ENCODE peak calls at places on chromosomes 1 and 21, in four cellular contexts. One of them, this sample, is unnamed.

GRCh38 chr21:45515241-45516061 is 26.8 kb downstream of the SLC19A1 start:
- ATAC-seq in upper lobe of right lung: no peak
- ATAC-seq in activated naive CD4-positive, alpha-beta T cell treated with anti-CD3 and anti-CD28 coated beads, Interleukin-2, amount 50 U/mL, for 72 hours: no peak
- ATAC-seq in activated naive CD8-positive, alpha-beta T cell treated with anti-CD3 and anti-CD28 coated beads, Interleukin-2, amount 50 U/mL, for 24 hours: no peak
- ATAC-seq in this sample: no peak

GRCh38 chr1:209483691-209484090 is 99.8 kb upstream of the CAMK1G start:
- ATAC-seq in upper lobe of right lung: no peak
- ATAC-seq in activated naive CD4-positive, alpha-beta T cell treated with anti-CD3 and anti-CD28 coated beads, Interleukin-2, amount 50 U/mL, for 72 hours: no peak
- ATAC-seq in activated naive CD8-positive, alpha-beta T cell treated with anti-CD3 and anti-CD28 coated beads, Interleukin-2, amount 50 U/mL, for 24 hours: no peak
- ATAC-seq in this sample: no peak

GRCh38 chr21:27807596-27807995 is 840.7 kb upstream of the ADAMTS5 start:
- ATAC-seq in upper lobe of right lung: no peak
- ATAC-seq in activated naive CD4-positive, alpha-beta T cell treated with anti-CD3 and anti-CD28 coated beads, Interleukin-2, amount 50 U/mL, for 72 hours: no peak
- ATAC-seq in activated naive CD8-positive, alpha-beta T cell treated with anti-CD3 and anti-CD28 coated beads, Interleukin-2, amount 50 U/mL, for 24 hours: no peak
- ATAC-seq in this sample: no peak

GRCh38 chr1:86875722-86876121 is 38.2 kb downstream of the SELENOF start:
- ATAC-seq in upper lobe of right lung: no peak
- ATAC-seq in activated naive CD4-positive, alpha-beta T cell treated with anti-CD3 and anti-CD28 coated beads, Interleukin-2, amount 50 U/mL, for 72 hours: no peak
- ATAC-seq in activated naive CD8-positive, alpha-beta T cell treated with anti-CD3 and anti-CD28 coated beads, Interleukin-2, amount 50 U/mL, for 24 hours: no peak
- ATAC-seq in this sample: no peak

GRCh38 chr1:43143441-43143888 is 28.6 kb downstream of the EBNA1BP2 start:
- ATAC-seq in upper lobe of right lung: no peak
- ATAC-seq in activated naive CD4-positive, alpha-beta T cell treated with anti-CD3 and anti-CD28 coated beads, Interleukin-2, amount 50 U/mL, for 72 hours: no peak
- ATAC-seq in activated naive CD8-positive, alpha-beta T cell treated with anti-CD3 and anti-CD28 coated beads, Interleukin-2, amount 50 U/mL, for 24 hours: no peak
- ATAC-seq in this sample: no peak

GRCh38 chr1:201061049-201061448 is 37.5 kb upstream of the KIF21B start:
- ATAC-seq in upper lobe of right lung: no peak
- ATAC-seq in activated naive CD4-positive, alpha-beta T cell treated with anti-CD3 and anti-CD28 coated beads, Interleukin-2, amount 50 U/mL, for 72 hours: no peak
- ATAC-seq in activated naive CD8-positive, alpha-beta T cell treated with anti-CD3 and anti-CD28 coated beads, Interleukin-2, amount 50 U/mL, for 24 hours: no peak
- ATAC-seq in this sample: no peak

GRCh38 chr1:17930635-17931034 is 175.5 kb downstream of the ACTL8 start:
- ATAC-seq in upper lobe of right lung: no peak
- ATAC-seq in activated naive CD4-positive, alpha-beta T cell treated with anti-CD3 and anti-CD28 coated beads, Interleukin-2, amount 50 U/mL, for 72 hours: no peak
- ATAC-seq in activated naive CD8-positive, alpha-beta T cell treated with anti-CD3 and anti-CD28 coated beads, Interleukin-2, amount 50 U/mL, for 24 hours: no peak
- ATAC-seq in this sample: no peak

GRCh38 chr1:61295818-61296537 is 213.6 kb downstream of the NFIA start:
- ATAC-seq in upper lobe of right lung: no peak
- ATAC-seq in activated naive CD4-positive, alpha-beta T cell treated with anti-CD3 and anti-CD28 coated beads, Interleukin-2, amount 50 U/mL, for 72 hours: no peak
- ATAC-seq in activated naive CD8-positive, alpha-beta T cell treated with anti-CD3 and anti-CD28 coated beads, Interleukin-2, amount 50 U/mL, for 24 hours: no peak
- ATAC-seq in this sample: no peak

GRCh38 chr1:231118704-231119453 is 43.0 kb upstream of the TRIM67 start:
- ATAC-seq in upper lobe of right lung: no peak
- ATAC-seq in activated naive CD4-positive, alpha-beta T cell treated with anti-CD3 and anti-CD28 coated beads, Interleukin-2, amount 50 U/mL, for 72 hours: no peak
- ATAC-seq in activated naive CD8-positive, alpha-beta T cell treated with anti-CD3 and anti-CD28 coated beads, Interleukin-2, amount 50 U/mL, for 24 hours: no peak
- ATAC-seq in this sample: no peak

GRCh38 chr1:151405167-151405951 is 6.0 kb downstream of the PSMB4 start:
- ATAC-seq in upper lobe of right lung: peak; percentile 13
- ATAC-seq in activated naive CD4-positive, alpha-beta T cell treated with anti-CD3 and anti-CD28 coated beads, Interleukin-2, amount 50 U/mL, for 72 hours: no peak
- ATAC-seq in activated naive CD8-positive, alpha-beta T cell treated with anti-CD3 and anti-CD28 coated beads, Interleukin-2, amount 50 U/mL, for 24 hours: no peak
- ATAC-seq in this sample: no peak

GRCh38 chr1:160166459-160166858 is 15.1 kb downstream of the ATP1A4 start:
- ATAC-seq in upper lobe of right lung: peak; percentile 81
- ATAC-seq in activated naive CD4-positive, alpha-beta T cell treated with anti-CD3 and anti-CD28 coated beads, Interleukin-2, amount 50 U/mL, for 72 hours: no peak
- ATAC-seq in activated naive CD8-positive, alpha-beta T cell treated with anti-CD3 and anti-CD28 coated beads, Interleukin-2, amount 50 U/mL, for 24 hours: no peak
- ATAC-seq in this sample: no peak

GRCh38 chr1:45887156-45887842 is 83.9 kb downstream of the MAST2 start:
- ATAC-seq in upper lobe of right lung: no peak
- ATAC-seq in activated naive CD4-positive, alpha-beta T cell treated with anti-CD3 and anti-CD28 coated beads, Interleukin-2, amount 50 U/mL, for 72 hours: peak; percentile 46
- ATAC-seq in activated naive CD8-positive, alpha-beta T cell treated with anti-CD3 and anti-CD28 coated beads, Interleukin-2, amount 50 U/mL, for 24 hours: peak; percentile 90
- ATAC-seq in this sample: no peak

GRCh38 chr1:193480755-193481154 is 294.3 kb upstream of the B3GALT2 start:
- ATAC-seq in upper lobe of right lung: no peak
- ATAC-seq in activated naive CD4-positive, alpha-beta T cell treated with anti-CD3 and anti-CD28 coated beads, Interleukin-2, amount 50 U/mL, for 72 hours: no peak
- ATAC-seq in activated naive CD8-positive, alpha-beta T cell treated with anti-CD3 and anti-CD28 coated beads, Interleukin-2, amount 50 U/mL, for 24 hours: no peak
- ATAC-seq in this sample: no peak

GRCh38 chr1:1562556-1563195 is 12.0 kb downstream of the SSU72 start:
- ATAC-seq in upper lobe of right lung: peak; percentile 19
- ATAC-seq in activated naive CD4-positive, alpha-beta T cell treated with anti-CD3 and anti-CD28 coated beads, Interleukin-2, amount 50 U/mL, for 72 hours: no peak
- ATAC-seq in activated naive CD8-positive, alpha-beta T cell treated with anti-CD3 and anti-CD28 coated beads, Interleukin-2, amount 50 U/mL, for 24 hours: no peak
- ATAC-seq in this sample: no peak

GRCh38 chr1:209751627-209752231 is 4.1 kb upstream of the TRAF3IP3 start:
- ATAC-seq in upper lobe of right lung: no peak
- ATAC-seq in activated naive CD4-positive, alpha-beta T cell treated with anti-CD3 and anti-CD28 coated beads, Interleukin-2, amount 50 U/mL, for 72 hours: peak; percentile 58
- ATAC-seq in activated naive CD8-positive, alpha-beta T cell treated with anti-CD3 and anti-CD28 coated beads, Interleukin-2, amount 50 U/mL, for 24 hours: peak; percentile 47
- ATAC-seq in this sample: no peak

GRCh38 chr1:95023399-95024050 is 49.2 kb downstream of the ALG14 start:
- ATAC-seq in upper lobe of right lung: peak; percentile 22
- ATAC-seq in activated naive CD4-positive, alpha-beta T cell treated with anti-CD3 and anti-CD28 coated beads, Interleukin-2, amount 50 U/mL, for 72 hours: no peak
- ATAC-seq in activated naive CD8-positive, alpha-beta T cell treated with anti-CD3 and anti-CD28 coated beads, Interleukin-2, amount 50 U/mL, for 24 hours: no peak
- ATAC-seq in this sample: peak; percentile 88

GRCh38 chr21:38203229-38203628 is 53.6 kb upstream of the KCNJ15 start:
- ATAC-seq in upper lobe of right lung: no peak
- ATAC-seq in activated naive CD4-positive, alpha-beta T cell treated with anti-CD3 and anti-CD28 coated beads, Interleukin-2, amount 50 U/mL, for 72 hours: no peak
- ATAC-seq in activated naive CD8-positive, alpha-beta T cell treated with anti-CD3 and anti-CD28 coated beads, Interleukin-2, amount 50 U/mL, for 24 hours: no peak
- ATAC-seq in this sample: no peak

GRCh38 chr1:26468911-26469310 is 3.3 kb upstream of the HMGN2 start:
- ATAC-seq in upper lobe of right lung: no peak
- ATAC-seq in activated naive CD4-positive, alpha-beta T cell treated with anti-CD3 and anti-CD28 coated beads, Interleukin-2, amount 50 U/mL, for 72 hours: no peak
- ATAC-seq in activated naive CD8-positive, alpha-beta T cell treated with anti-CD3 and anti-CD28 coated beads, Interleukin-2, amount 50 U/mL, for 24 hours: no peak
- ATAC-seq in this sample: no peak

GRCh38 chr21:46651121-46651520 is 15.6 kb downstream of the PRMT2 start:
- ATAC-seq in upper lobe of right lung: peak; percentile 24
- ATAC-seq in activated naive CD4-positive, alpha-beta T cell treated with anti-CD3 and anti-CD28 coated beads, Interleukin-2, amount 50 U/mL, for 72 hours: no peak
- ATAC-seq in activated naive CD8-positive, alpha-beta T cell treated with anti-CD3 and anti-CD28 coated beads, Interleukin-2, amount 50 U/mL, for 24 hours: no peak
- ATAC-seq in this sample: no peak

GRCh38 chr1:230972855-230973271 is 5.8 kb downstream of the TTC13 start:
- ATAC-seq in upper lobe of right lung: peak; percentile 76
- ATAC-seq in activated naive CD4-positive, alpha-beta T cell treated with anti-CD3 and anti-CD28 coated beads, Interleukin-2, amount 50 U/mL, for 72 hours: peak; percentile 83
- ATAC-seq in activated naive CD8-positive, alpha-beta T cell treated with anti-CD3 and anti-CD28 coated beads, Interleukin-2, amount 50 U/mL, for 24 hours: peak; percentile 80
- ATAC-seq in this sample: peak; percentile 23

GRCh38 chr1:150072959-150073358 is 5.4 kb downstream of the VPS45 start:
- ATAC-seq in upper lobe of right lung: peak; percentile 39
- ATAC-seq in activated naive CD4-positive, alpha-beta T cell treated with anti-CD3 and anti-CD28 coated beads, Interleukin-2, amount 50 U/mL, for 72 hours: no peak
- ATAC-seq in activated naive CD8-positive, alpha-beta T cell treated with anti-CD3 and anti-CD28 coated beads, Interleukin-2, amount 50 U/mL, for 24 hours: no peak
- ATAC-seq in this sample: peak; percentile 82

GRCh38 chr1:221118176-221118937 is 239.1 kb downstream of the HLX start:
- ATAC-seq in upper lobe of right lung: no peak
- ATAC-seq in activated naive CD4-positive, alpha-beta T cell treated with anti-CD3 and anti-CD28 coated beads, Interleukin-2, amount 50 U/mL, for 72 hours: no peak
- ATAC-seq in activated naive CD8-positive, alpha-beta T cell treated with anti-CD3 and anti-CD28 coated beads, Interleukin-2, amount 50 U/mL, for 24 hours: no peak
- ATAC-seq in this sample: peak; percentile 31

GRCh38 chr1:26711777-26712176 is 16.0 kb downstream of the ARID1A start:
- ATAC-seq in upper lobe of right lung: no peak
- ATAC-seq in activated naive CD4-positive, alpha-beta T cell treated with anti-CD3 and anti-CD28 coated beads, Interleukin-2, amount 50 U/mL, for 72 hours: no peak
- ATAC-seq in activated naive CD8-positive, alpha-beta T cell treated with anti-CD3 and anti-CD28 coated beads, Interleukin-2, amount 50 U/mL, for 24 hours: no peak
- ATAC-seq in this sample: no peak

GRCh38 chr1:205632374-205633169 is 761 bp upstream of the ELK4 start:
- ATAC-seq in upper lobe of right lung: no peak
- ATAC-seq in activated naive CD4-positive, alpha-beta T cell treated with anti-CD3 and anti-CD28 coated beads, Interleukin-2, amount 50 U/mL, for 72 hours: no peak
- ATAC-seq in activated naive CD8-positive, alpha-beta T cell treated with anti-CD3 and anti-CD28 coated beads, Interleukin-2, amount 50 U/mL, for 24 hours: no peak
- ATAC-seq in this sample: peak; percentile 6

GRCh38 chr1:197599789-197600188 is 175.5 kb downstream of the DENND1B start:
- ATAC-seq in upper lobe of right lung: no peak
- ATAC-seq in activated naive CD4-positive, alpha-beta T cell treated with anti-CD3 and anti-CD28 coated beads, Interleukin-2, amount 50 U/mL, for 72 hours: no peak
- ATAC-seq in activated naive CD8-positive, alpha-beta T cell treated with anti-CD3 and anti-CD28 coated beads, Interleukin-2, amount 50 U/mL, for 24 hours: no peak
- ATAC-seq in this sample: no peak

GRCh38 chr1:205950826-205951549 is 7.7 kb upstream of the SLC26A9 start:
- ATAC-seq in upper lobe of right lung: no peak
- ATAC-seq in activated naive CD4-positive, alpha-beta T cell treated with anti-CD3 and anti-CD28 coated beads, Interleukin-2, amount 50 U/mL, for 72 hours: no peak
- ATAC-seq in activated naive CD8-positive, alpha-beta T cell treated with anti-CD3 and anti-CD28 coated beads, Interleukin-2, amount 50 U/mL, for 24 hours: no peak
- ATAC-seq in this sample: no peak

GRCh38 chr1:169049258-169049936 is 57.1 kb upstream of the ATP1B1 start:
- ATAC-seq in upper lobe of right lung: no peak
- ATAC-seq in activated naive CD4-positive, alpha-beta T cell treated with anti-CD3 and anti-CD28 coated beads, Interleukin-2, amount 50 U/mL, for 72 hours: peak; percentile 76
- ATAC-seq in activated naive CD8-positive, alpha-beta T cell treated with anti-CD3 and anti-CD28 coated beads, Interleukin-2, amount 50 U/mL, for 24 hours: peak; percentile 79
- ATAC-seq in this sample: no peak

GRCh38 chr1:85473390-85473789 is 8.4 kb upstream of the DDAH1 start:
- ATAC-seq in upper lobe of right lung: peak; percentile 55
- ATAC-seq in activated naive CD4-positive, alpha-beta T cell treated with anti-CD3 and anti-CD28 coated beads, Interleukin-2, amount 50 U/mL, for 72 hours: no peak
- ATAC-seq in activated naive CD8-positive, alpha-beta T cell treated with anti-CD3 and anti-CD28 coated beads, Interleukin-2, amount 50 U/mL, for 24 hours: no peak
- ATAC-seq in this sample: no peak

GRCh38 chr1:198597690-198598430 is 41.0 kb upstream of the PTPRC start:
- ATAC-seq in upper lobe of right lung: peak; percentile 46
- ATAC-seq in activated naive CD4-positive, alpha-beta T cell treated with anti-CD3 and anti-CD28 coated beads, Interleukin-2, amount 50 U/mL, for 72 hours: no peak
- ATAC-seq in activated naive CD8-positive, alpha-beta T cell treated with anti-CD3 and anti-CD28 coated beads, Interleukin-2, amount 50 U/mL, for 24 hours: no peak
- ATAC-seq in this sample: no peak

GRCh38 chr1:15788624-15789301 is 18.7 kb downstream of the UQCRHL start:
- ATAC-seq in upper lobe of right lung: peak; percentile 65
- ATAC-seq in activated naive CD4-positive, alpha-beta T cell treated with anti-CD3 and anti-CD28 coated beads, Interleukin-2, amount 50 U/mL, for 72 hours: no peak
- ATAC-seq in activated naive CD8-positive, alpha-beta T cell treated with anti-CD3 and anti-CD28 coated beads, Interleukin-2, amount 50 U/mL, for 24 hours: no peak
- ATAC-seq in this sample: peak; percentile 6

GRCh38 chr1:201436461-201436860 is 14.9 kb upstream of the TNNI1 start:
- ATAC-seq in upper lobe of right lung: no peak
- ATAC-seq in activated naive CD4-positive, alpha-beta T cell treated with anti-CD3 and anti-CD28 coated beads, Interleukin-2, amount 50 U/mL, for 72 hours: no peak
- ATAC-seq in activated naive CD8-positive, alpha-beta T cell treated with anti-CD3 and anti-CD28 coated beads, Interleukin-2, amount 50 U/mL, for 24 hours: no peak
- ATAC-seq in this sample: peak; percentile 80

GRCh38 chr1:56284933-56285332 is 294.4 kb downstream of the PLPP3 start:
- ATAC-seq in upper lobe of right lung: peak; percentile 34
- ATAC-seq in activated naive CD4-positive, alpha-beta T cell treated with anti-CD3 and anti-CD28 coated beads, Interleukin-2, amount 50 U/mL, for 72 hours: no peak
- ATAC-seq in activated naive CD8-positive, alpha-beta T cell treated with anti-CD3 and anti-CD28 coated beads, Interleukin-2, amount 50 U/mL, for 24 hours: no peak
- ATAC-seq in this sample: no peak

GRCh38 chr1:2232916-2233438 is 4.9 kb downstream of the SKI start:
- ATAC-seq in upper lobe of right lung: no peak
- ATAC-seq in activated naive CD4-positive, alpha-beta T cell treated with anti-CD3 and anti-CD28 coated beads, Interleukin-2, amount 50 U/mL, for 72 hours: no peak
- ATAC-seq in activated naive CD8-positive, alpha-beta T cell treated with anti-CD3 and anti-CD28 coated beads, Interleukin-2, amount 50 U/mL, for 24 hours: no peak
- ATAC-seq in this sample: no peak

GRCh38 chr1:185170291-185170848 is 13.4 kb downstream of the SWT1 start:
- ATAC-seq in upper lobe of right lung: peak; percentile 76
- ATAC-seq in activated naive CD4-positive, alpha-beta T cell treated with anti-CD3 and anti-CD28 coated beads, Interleukin-2, amount 50 U/mL, for 72 hours: peak; percentile 68
- ATAC-seq in activated naive CD8-positive, alpha-beta T cell treated with anti-CD3 and anti-CD28 coated beads, Interleukin-2, amount 50 U/mL, for 24 hours: peak; percentile 86
- ATAC-seq in this sample: peak; percentile 98

GRCh38 chr1:14100444-14100843 is 400.5 kb downstream of the PRDM2 start:
- ATAC-seq in upper lobe of right lung: no peak
- ATAC-seq in activated naive CD4-positive, alpha-beta T cell treated with anti-CD3 and anti-CD28 coated beads, Interleukin-2, amount 50 U/mL, for 72 hours: no peak
- ATAC-seq in activated naive CD8-positive, alpha-beta T cell treated with anti-CD3 and anti-CD28 coated beads, Interleukin-2, amount 50 U/mL, for 24 hours: no peak
- ATAC-seq in this sample: no peak

GRCh38 chr21:28496517-28496916 is 496.2 kb downstream of the LTN1 start:
- ATAC-seq in upper lobe of right lung: no peak
- ATAC-seq in activated naive CD4-positive, alpha-beta T cell treated with anti-CD3 and anti-CD28 coated beads, Interleukin-2, amount 50 U/mL, for 72 hours: no peak
- ATAC-seq in activated naive CD8-positive, alpha-beta T cell treated with anti-CD3 and anti-CD28 coated beads, Interleukin-2, amount 50 U/mL, for 24 hours: no peak
- ATAC-seq in this sample: no peak

GRCh38 chr1:179372160-179372559 is 6.4 kb downstream of the AXDND1 start:
- ATAC-seq in upper lobe of right lung: no peak
- ATAC-seq in activated naive CD4-positive, alpha-beta T cell treated with anti-CD3 and anti-CD28 coated beads, Interleukin-2, amount 50 U/mL, for 72 hours: no peak
- ATAC-seq in activated naive CD8-positive, alpha-beta T cell treated with anti-CD3 and anti-CD28 coated beads, Interleukin-2, amount 50 U/mL, for 24 hours: no peak
- ATAC-seq in this sample: no peak

GRCh38 chr1:31120783-31121180 is 55.3 kb upstream of the PUM1 start:
- ATAC-seq in upper lobe of right lung: no peak
- ATAC-seq in activated naive CD4-positive, alpha-beta T cell treated with anti-CD3 and anti-CD28 coated beads, Interleukin-2, amount 50 U/mL, for 72 hours: no peak
- ATAC-seq in activated naive CD8-positive, alpha-beta T cell treated with anti-CD3 and anti-CD28 coated beads, Interleukin-2, amount 50 U/mL, for 24 hours: no peak
- ATAC-seq in this sample: no peak

This sample was measured in SK-N-SH treated with all-trans-retinoic acid at 6 μM for 48 hours.